ENCODE peak calls at places on chromosomes 3 and 15, in seven cellular contexts. M is vagina, C is endothelial cell of umbilical vein, E is suprapubic skin, L is breast epithelium, D is sigmoid colon, Q is stomach. N is an unnamed sample.

GRCh38 chr15:40960926-40961325 is 7.7 kb downstream of the CHAC1 start:
- DNase-seq in M (no peak), D (peak; percentile 44), Q (peak; percentile 71), L (no peak), E (no peak), C (no peak), N (peak; percentile 62)

GRCh38 chr3:169286214-169286613 is 377.3 kb downstream of the MECOM start:
- DNase-seq in M (no peak), Q (no peak), C (no peak), E (no peak), D (no peak), L (no peak), N (no peak)

GRCh38 chr3:141280086-141280485 is 48.5 kb downstream of the PXYLP1 start:
- DNase-seq in M (no peak), D (no peak), Q (no peak), E (no peak), C (no peak), L (peak; percentile 20), N (no peak)

GRCh38 chr3:126854666-126855065 is 128.2 kb upstream of the PLXNA1 start:
- DNase-seq in L (no peak), E (no peak), C (no peak), Q (no peak), M (peak; percentile 49), D (peak; percentile 49), N (no peak)

GRCh38 chr3:197317250-197317963 is 19.0 kb upstream of the DLG1 start:
- DNase-seq in C (no peak), E (no peak), D (no peak), L (peak; percentile 64), Q (no peak), M (no peak), N (no peak)

GRCh38 chr3:51675201-51675611 is 4.2 kb downstream of the TEX264 start:
- DNase-seq in C (no peak), Q (no peak), L (no peak), E (peak; percentile 38), D (peak; percentile 5), M (no peak), N (no peak)

GRCh38 chr3:12816521-12817340 is 20.3 kb downstream of the CAND2 start:
- DNase-seq in Q (no peak), L (no peak), C (no peak), M (no peak), D (no peak), E (no peak), N (no peak)

GRCh38 chr3:38173834-38174418 is 8.6 kb downstream of the OXSR1 start:
- DNase-seq in L (no peak), E (no peak), Q (no peak), D (no peak), M (no peak), C (no peak), N (no peak)

GRCh38 chr15:89627256-89627970 is 27.9 kb downstream of the KIF7 start:
- DNase-seq in Q (no peak), M (no peak), D (no peak), E (no peak), C (no peak), L (no peak), N (no peak)

GRCh38 chr15:99845009-99845408 is 111.8 kb upstream of the LYSMD4 start:
- DNase-seq in Q (no peak), L (no peak), M (no peak), D (no peak), E (no peak), C (no peak), N (no peak)

GRCh38 chr3:23938657-23939056 is 6.4 kb upstream of the NR1D2 start:
- DNase-seq in M (no peak), D (no peak), E (no peak), Q (no peak), C (no peak), L (no peak), N (no peak)

GRCh38 chr3:120153294-120153693 is 59.0 kb upstream of the GSK3B start:
- DNase-seq in C (peak; percentile 60), Q (no peak), D (no peak), E (no peak), M (no peak), L (no peak), N (no peak)

GRCh38 chr3:100536093-100536492 is 43.7 kb downstream of the TMEM45A start:
- DNase-seq in D (no peak), L (no peak), E (no peak), Q (no peak), M (no peak), C (no peak), N (no peak)

GRCh38 chr3:72887723-72888545 is at the start of gene GXYLT2:
- DNase-seq in D (peak; percentile 83), E (peak; percentile 75), C (peak; percentile 34), M (no peak), L (no peak), Q (peak; percentile 53), N (peak; percentile 76)

GRCh38 chr3:46931631-46932441 is 44.7 kb downstream of the CCDC12 start:
- DNase-seq in M (no peak), Q (peak; percentile 59), C (peak; percentile 62), D (peak; percentile 87), L (no peak), E (no peak), N (peak; percentile 94)

GRCh38 chr3:89372456-89372855 is 265.0 kb downstream of the EPHA3 start:
- DNase-seq in C (no peak), D (no peak), E (no peak), L (no peak), M (no peak), Q (no peak), N (no peak)

GRCh38 chr3:71423151-71423906 is 160.2 kb downstream of the FOXP1 start:
- DNase-seq in E (no peak), C (peak; percentile 58), M (no peak), L (peak; percentile 52), D (no peak), Q (no peak), N (no peak)

GRCh38 chr3:129616291-129616690 is 9.8 kb upstream of the PLXND1 start:
- DNase-seq in Q (no peak), E (peak; percentile 77), M (no peak), C (no peak), L (no peak), D (peak; percentile 65), N (peak; percentile 70)

GRCh38 chr15:66789029-66790025 is 87.3 kb downstream of the SMAD6 start:
- DNase-seq in D (no peak), C (peak; percentile 57), M (no peak), E (peak; percentile 56), Q (peak; percentile 49), L (no peak), N (no peak)
- TF ChIP-seq POLR2AphosphoS5 in D (no peak), C (no peak), M (no peak), E (no peak), Q (no peak), L (no peak), N (no peak)

DNA sequence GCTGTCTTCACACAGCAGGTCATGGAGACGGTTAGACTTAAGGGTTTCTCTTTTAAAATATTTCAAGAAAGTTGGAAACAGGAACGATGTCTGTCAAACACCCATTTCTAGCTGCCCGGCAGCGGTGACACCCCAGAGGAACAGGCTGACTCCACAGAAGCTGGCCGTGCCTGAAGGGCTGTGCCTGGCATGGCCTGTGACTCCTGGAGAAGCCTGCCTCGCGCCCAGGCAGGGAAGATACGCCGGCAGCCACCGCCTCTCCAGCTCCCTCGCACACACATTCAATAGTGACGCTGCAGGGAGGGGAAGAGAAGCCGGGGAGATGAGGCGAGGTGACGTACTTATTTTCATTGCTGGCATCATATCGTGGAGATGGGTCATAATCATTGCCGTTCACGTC is 59.9 kb downstream of the PCSK6 start:
- DNase-seq in E (no peak), L (no peak), D (no peak), M (no peak), Q (peak; percentile 23), C (no peak), N (no peak)
- TF ChIP-seq POLR2A in E (no peak), L (no peak), D (no peak), M (no peak), Q (no peak), C (no peak), N (no peak)

DNA sequence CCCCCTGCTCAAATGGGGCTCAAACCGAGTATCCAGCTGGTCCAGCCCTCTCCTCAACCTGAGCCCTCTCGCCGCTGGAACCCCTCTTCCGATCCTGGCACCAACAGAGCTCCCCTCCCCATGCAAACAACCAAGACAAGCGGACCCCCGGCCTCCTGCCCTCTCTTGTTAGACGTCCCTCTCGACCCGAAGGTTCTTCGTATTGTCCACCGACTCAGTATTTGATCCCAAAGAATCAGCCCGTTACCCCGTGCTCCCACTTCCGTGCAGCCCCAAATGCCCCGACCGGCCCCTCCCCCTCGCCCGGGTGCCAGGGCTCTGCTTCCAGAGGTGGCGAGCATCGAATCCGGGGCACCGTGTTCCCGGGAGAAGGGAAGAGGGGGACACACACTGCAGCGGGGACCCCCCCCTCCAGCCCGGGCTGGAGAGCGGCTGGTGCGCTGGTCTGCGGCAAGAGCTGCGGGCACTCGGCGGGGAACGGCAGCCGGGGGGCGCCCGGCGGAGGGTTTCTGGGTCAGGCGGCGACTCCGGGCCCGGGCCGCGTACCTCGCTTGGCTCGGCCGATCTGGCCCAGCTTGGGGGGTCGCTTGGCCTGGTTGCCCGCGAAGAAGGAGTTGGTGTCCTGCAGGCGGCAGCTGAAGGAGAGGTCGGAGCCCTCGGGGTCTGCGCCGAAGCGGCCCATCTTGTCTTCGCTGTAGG is 633 bp downstream of the CAMK2N2 start:
- DNase-seq in M (no peak), D (no peak), Q (no peak), C (no peak), L (no peak), E (no peak), N (no peak)
- H3K27me3 ChIP-seq in M (peaks cover 9% of the 10 kb centered on the region), D (peaks cover 85% of the 10 kb centered on the region), Q (peaks cover 9% of the 10 kb centered on the region), C (peaks cover 26% of the 10 kb centered on the region), L (peaks cover 16% of the 10 kb centered on the region), E (peaks cover 66% of the 10 kb centered on the region), N (peaks cover 55% of the 10 kb centered on the region)

DNA sequence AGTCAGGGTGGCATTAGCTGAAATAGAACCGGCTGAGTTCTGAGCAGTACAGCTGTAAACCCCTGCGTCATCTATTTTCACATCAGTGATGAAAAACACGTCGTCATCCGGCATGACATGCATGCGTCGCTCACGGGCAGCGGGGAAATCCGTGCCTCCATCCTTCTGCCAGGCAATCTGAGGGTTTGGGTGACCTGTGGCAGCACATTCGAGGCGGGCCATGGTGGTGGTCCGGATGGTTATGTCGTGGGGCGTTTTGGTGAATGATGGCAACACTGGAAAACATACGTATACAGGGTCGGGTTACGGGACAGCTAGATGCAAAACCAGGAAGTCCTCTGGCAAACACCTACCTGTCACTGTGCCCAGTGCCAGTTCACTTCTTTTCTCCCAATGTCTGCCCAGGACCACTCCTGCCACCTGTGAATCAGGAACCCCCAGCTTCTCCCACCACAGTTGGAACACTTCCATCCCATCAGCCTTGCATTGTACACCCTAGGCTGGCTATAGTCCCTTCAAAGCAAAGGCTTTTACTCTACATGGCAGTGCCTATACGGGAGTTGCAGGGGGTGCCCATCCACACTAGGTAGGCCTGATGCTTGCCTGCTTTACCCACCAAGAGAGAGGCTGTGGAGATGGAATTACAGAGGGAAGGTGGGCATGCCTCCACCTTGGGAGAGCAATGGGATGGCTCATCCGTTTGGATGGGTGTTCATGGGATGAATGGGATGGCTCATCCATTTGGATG is 116.7 kb downstream of the LRIG1 start:
- DNase-seq in L (no peak), C (no peak), Q (no peak), D (no peak), E (no peak), M (peak; percentile 70), N (no peak)
- TF ChIP-seq POLR2AphosphoS5 in L (no peak), C (no peak), Q (no peak), D (no peak), E (no peak), M (no peak), N (no peak)

GRCh38 chr15:34588046-34588674 is 4.7 kb upstream of the GOLGA8B start:
- DNase-seq in Q (peak; percentile 64), E (no peak), C (peak; percentile 74), M (no peak), L (peak; percentile 55), D (peak; percentile 84), N (peak; percentile 66)
- TF ChIP-seq POLR2A in Q (no peak), E (no peak), C (no peak), M (no peak), L (peak; percentile 36), D (peak; percentile 23), N (no peak)

GRCh38 chr3:155330356-155330755 is 36.9 kb upstream of the STRIT1 start:
- DNase-seq in E (no peak), D (no peak), C (no peak), L (no peak), Q (no peak), M (no peak), N (no peak)
- H3K27me3 ChIP-seq in E (no peaks in the 10 kb centered on the region), D (no peaks in the 10 kb centered on the region), C (peaks cover 2% of the 10 kb centered on the region), L (no peaks in the 10 kb centered on the region), Q (no peaks in the 10 kb centered on the region), M (no peaks in the 10 kb centered on the region), N (no peaks in the 10 kb centered on the region)

N was measured in spleen.